ENCODE peak calls at places on chromosomes 12 and 14, in five cellular contexts. Z, O, S, G and V are unnamed samples.

GRCh38 chr12:11794311-11794710 is 144.8 kb downstream of the ETV6 start:
- DNase-seq in Z (no peak), O (no peak), S (no peak), G (no peak), V (no peak)

GRCh38 chr14:92719421-92719820 is 29.0 kb downstream of the LGMN start:
- DNase-seq in Z (no peak), O (no peak), S (no peak), G (no peak), V (no peak)

GRCh38 chr12:121618659-121619233 is 7.6 kb upstream of the ORAI1 start:
- DNase-seq in Z (no peak), O (no peak), S (no peak), G (no peak), V (no peak)

GRCh38 chr12:30823140-30823669 is 68.5 kb upstream of the CAPRIN2 start:
- DNase-seq in Z (no peak), O (no peak), S (no peak), G (no peak), V (no peak)

GRCh38 chr14:104196461-104197180 is 58.2 kb downstream of the KIF26A start:
- DNase-seq in Z (no peak), O (no peak), S (no peak), G (no peak), V (no peak)

GRCh38 chr12:94638521-94638920 is 11.8 kb downstream of the TMCC3 start:
- DNase-seq in Z (no peak), O (no peak), S (no peak), G (no peak), V (no peak)

GRCh38 chr12:120870415-120870814 is 33.7 kb downstream of the SPPL3 start:
- DNase-seq in Z (no peak), O (no peak), S (no peak), G (no peak), V (no peak)

GRCh38 chr12:49200882-49201594 is 12.2 kb upstream of the TUBA1A start:
- DNase-seq in Z (no peak), O (peak; percentile 83), S (no peak), G (peak; percentile 73), V (no peak)

GRCh38 chr14:51652168-51653095 is 722 bp downstream of the FRMD6 start:
- DNase-seq in Z (peak; percentile 47), O (peak; percentile 21), S (peak; percentile 32), G (no peak), V (peak; percentile 58)

GRCh38 chr14:66119805-66120204 is 366.4 kb upstream of the CCDC196 start:
- DNase-seq in Z (no peak), O (no peak), S (no peak), G (no peak), V (no peak)

GRCh38 chr12:54765652-54766051 is 88.7 kb upstream of the MUCL1 start:
- DNase-seq in Z (no peak), O (no peak), S (no peak), G (no peak), V (no peak)

GRCh38 chr12:31651893-31652521 is 7.5 kb upstream of the ETFBKMT start:
- DNase-seq in Z (no peak), O (no peak), S (no peak), G (no peak), V (no peak)

GRCh38 chr14:103520657-103521437 is 1.8 kb downstream of the CKB start:
- DNase-seq in Z (peak; percentile 87), O (peak; percentile 70), S (peak; percentile 83), G (peak; percentile 85), V (no peak)

GRCh38 chr14:64400829-64401459 is 12.8 kb downstream of the MTHFD1 start:
- DNase-seq in Z (no peak), O (no peak), S (no peak), G (no peak), V (no peak)

GRCh38 chr12:106113042-106113441 is 25.7 kb downstream of the NUAK1 start:
- DNase-seq in Z (no peak), O (peak; percentile 63), S (no peak), G (peak; percentile 56), V (no peak)

GRCh38 chr14:34012369-34012768 is 61.5 kb upstream of the EGLN3 start:
- DNase-seq in Z (no peak), O (no peak), S (no peak), G (no peak), V (no peak)

GRCh38 chr14:89017417-89017816 is 193.0 kb downstream of the TTC8 start:
- DNase-seq in Z (no peak), O (no peak), S (no peak), G (no peak), V (no peak)

GRCh38 chr12:80242341-80242740 is 143.0 kb downstream of the OTOGL start:
- DNase-seq in Z (no peak), O (no peak), S (no peak), G (no peak), V (no peak)

GRCh38 chr12:52205584-52206308 is 13.9 kb upstream of the KRT80 start:
- DNase-seq in Z (no peak), O (no peak), S (no peak), G (no peak), V (no peak)

GRCh38 chr12:57844725-57845477 is 1.6 kb downstream of the CTDSP2 start:
- DNase-seq in Z (peak; percentile 88), O (peak; percentile 47), S (peak; percentile 88), G (peak; percentile 32), V (peak; percentile 20)

GRCh38 chr12:20342111-20342510 is 26.2 kb upstream of the PDE3A start:
- DNase-seq in Z (no peak), O (peak; percentile 11), S (no peak), G (no peak), V (no peak)

GRCh38 chr12:34396006-34396860 is 373.9 kb downstream of the ALG10 start:
- DNase-seq in Z (peak; percentile 2), O (no peak), S (no peak), G (no peak), V (no peak)

GRCh38 chr12:131384544-131384855 is 326.4 kb upstream of the SFSWAP start:
- DNase-seq in Z (no peak), O (no peak), S (no peak), G (no peak), V (no peak)

GRCh38 chr14:67883717-67884116 is 64.1 kb downstream of the RAD51B start:
- DNase-seq in Z (no peak), O (peak; percentile 6), S (no peak), G (peak; percentile 16), V (no peak)

GRCh38 chr12:5509557-5509956 is 77.6 kb downstream of the NTF3 start:
- DNase-seq in Z (no peak), O (no peak), S (no peak), G (no peak), V (no peak)

GRCh38 chr12:107759410-107759809 is 1.5 kb downstream of the PRDM4 start:
- DNase-seq in Z (no peak), O (peak; percentile 88), S (no peak), G (peak; percentile 86), V (no peak)

GRCh38 chr12:92199846-92200576 is 54.4 kb upstream of the BTG1 start:
- DNase-seq in Z (no peak), O (no peak), S (no peak), G (no peak), V (no peak)

GRCh38 chr14:90552465-90553297 is 155.9 kb downstream of the CALM1 start:
- DNase-seq in Z (no peak), O (no peak), S (no peak), G (no peak), V (no peak)

GRCh38 chr12:1767407-1768090 is 52.8 kb upstream of the LRTM2 start:
- DNase-seq in Z (no peak), O (no peak), S (no peak), G (no peak), V (no peak)

GRCh38 chr14:60514378-60515243 is 5.7 kb downstream of the SIX6 start:
- DNase-seq in Z (no peak), O (no peak), S (peak; percentile 62), G (peak; percentile 37), V (no peak)